ENCODE peak calls at places on chromosomes 16 and 17, in five cellular contexts. B is HepG2, T is HCT116, X is GM23338, M is Panc1. U is an unnamed sample.

GRCh38 chr17:16975744-16976625 is 4.1 kb upstream of the TNFRSF13B start:
- DNase-seq in B (no peak), T (no peak), X (no peak), M (no peak), U (no peak)

GRCh38 chr16:81885976-81886586 is 107.0 kb downstream of the PLCG2 start:
- DNase-seq in B (peak; percentile 31), T (peak; percentile 40), X (peak; percentile 87), M (no peak), U (peak; percentile 42)

GRCh38 chr17:68381076-68381900 is 76.0 kb downstream of the WIPI1 start:
- DNase-seq in B (no peak), T (peak; percentile 98), X (no peak), M (peak; percentile 22), U (no peak)

GRCh38 chr16:4692460-4693295 is 684 bp upstream of the NUDT16L1 start:
- DNase-seq in B (no peak), T (no peak), X (peak; percentile 46), M (no peak), U (peak; percentile 75)

GRCh38 chr16:54370653-54371052 is 84.1 kb upstream of the IRX3 start:
- DNase-seq in B (no peak), T (no peak), X (peak; percentile 32), M (no peak), U (no peak)

GRCh38 chr16:85370881-85371651 is 242.1 kb upstream of the GSE1 start:
- DNase-seq in B (no peak), T (no peak), X (no peak), M (no peak), U (no peak)

GRCh38 chr17:39688475-39688835 is 598 bp upstream of the PGAP3 start:
- DNase-seq in B (no peak), T (no peak), X (no peak), M (no peak), U (no peak)

GRCh38 chr16:48535831-48536599 is 74.0 kb downstream of the N4BP1 start:
- DNase-seq in B (peak; percentile 21), T (no peak), X (peak; percentile 36), M (no peak), U (peak; percentile 75)

GRCh38 chr17:17050346-17051345 is 8.4 kb downstream of the MPRIP start:
- DNase-seq in B (no peak), T (no peak), X (no peak), M (no peak), U (no peak)

GRCh38 chr16:53090591-53091507 is 36.1 kb downstream of the CHD9 start:
- DNase-seq in B (peak; percentile 46), T (no peak), X (no peak), M (no peak), U (peak; percentile 81)

GRCh38 chr17:66942453-66943264 is 21.8 kb upstream of the CACNG4 start:
- DNase-seq in B (no peak), T (no peak), X (no peak), M (no peak), U (no peak)

GRCh38 chr17:6209829-6210228 is 139.7 kb downstream of the WSCD1 start:
- DNase-seq in B (no peak), T (no peak), X (no peak), M (no peak), U (no peak)

GRCh38 chr16:10668322-10669045 is 26.2 kb downstream of the TEKT5 start:
- DNase-seq in B (peak; percentile 64), T (no peak), X (peak; percentile 81), M (peak; percentile 7), U (no peak)

GRCh38 chr17:61875285-61875684 is 12.0 kb upstream of the BRIP1 start:
- DNase-seq in B (no peak), T (no peak), X (no peak), M (no peak), U (no peak)

GRCh38 chr16:83552193-83552592 is 255.6 kb upstream of the HSBP1 start:
- DNase-seq in B (no peak), T (no peak), X (no peak), M (no peak), U (no peak)

GRCh38 chr16:1902547-1903219 is 15.5 kb downstream of the HS3ST6 start:
- DNase-seq in B (no peak), T (no peak), X (no peak), M (no peak), U (no peak)

GRCh38 chr16:2244301-2244700 is 7.1 kb downstream of the ECI1 start:
- DNase-seq in B (no peak), T (no peak), X (peak; percentile 64), M (no peak), U (no peak)

GRCh38 chr16:71421911-71422310 is 19.9 kb downstream of the TLE7 start:
- DNase-seq in B (peak; percentile 58), T (peak; percentile 26), X (peak; percentile 81), M (no peak), U (peak; percentile 34)

GRCh38 chr17:2374549-2375285 is 26.1 kb downstream of the MNT start:
- DNase-seq in B (no peak), T (no peak), X (no peak), M (no peak), U (no peak)

GRCh38 chr17:54900457-54901229 is at the start of gene TOM1L1:
- DNase-seq in B (peak; percentile 87), T (peak; percentile 86), X (peak; percentile 94), M (no peak), U (peak; percentile 53)

GRCh38 chr16:27770271-27771196 is 220.6 kb downstream of the KATNIP start:
- DNase-seq in B (no peak), T (no peak), X (no peak), M (no peak), U (no peak)

GRCh38 chr16:12228607-12229499 is 252.3 kb downstream of the SNX29 start:
- DNase-seq in B (peak; percentile 70), T (peak; percentile 28), X (peak; percentile 87), M (peak; percentile 25), U (peak; percentile 51)

GRCh38 chr17:13306310-13306962 is 288.6 kb upstream of the ELAC2 start:
- DNase-seq in B (peak; percentile 69), T (peak; percentile 81), X (peak; percentile 83), M (peak; percentile 4), U (peak; percentile 57)

GRCh38 chr17:39473310-39473709 is 12.0 kb downstream of the CDK12 start:
- DNase-seq in B (no peak), T (no peak), X (no peak), M (no peak), U (no peak)

GRCh38 chr16:56269824-56270684 is 78.8 kb downstream of the GNAO1 start:
- DNase-seq in B (peak; percentile 52), T (no peak), X (peak; percentile 66), M (no peak), U (no peak)

GRCh38 chr16:62548095-62548494 is 511.9 kb upstream of the CDH8 start:
- DNase-seq in B (no peak), T (no peak), X (peak; percentile 17), M (no peak), U (no peak)

GRCh38 chr17:9120471-9120870 is 99.2 kb downstream of the NTN1 start:
- DNase-seq in B (peak; percentile 8), T (peak; percentile 3), X (peak; percentile 54), M (no peak), U (no peak)

GRCh38 chr17:79888811-79889634 is 49.8 kb upstream of the CBX4 start:
- DNase-seq in B (peak; percentile 63), T (no peak), X (no peak), M (no peak), U (no peak)

GRCh38 chr17:76191891-76192290 is 48.4 kb downstream of the RNF157 start:
- DNase-seq in B (no peak), T (no peak), X (no peak), M (no peak), U (no peak)

GRCh38 chr17:7548585-7549400 is at the start of gene TNFSF12:
- DNase-seq in B (no peak), T (no peak), X (peak; percentile 68), M (no peak), U (no peak)

GRCh38 chr16:80034948-80035700 is 434.6 kb upstream of the MAF start:
- DNase-seq in B (no peak), T (no peak), X (no peak), M (no peak), U (no peak)

GRCh38 chr16:48272837-48273421 is 25.6 kb upstream of the ABCC11 start:
- DNase-seq in B (no peak), T (no peak), X (no peak), M (no peak), U (no peak)

DNA sequence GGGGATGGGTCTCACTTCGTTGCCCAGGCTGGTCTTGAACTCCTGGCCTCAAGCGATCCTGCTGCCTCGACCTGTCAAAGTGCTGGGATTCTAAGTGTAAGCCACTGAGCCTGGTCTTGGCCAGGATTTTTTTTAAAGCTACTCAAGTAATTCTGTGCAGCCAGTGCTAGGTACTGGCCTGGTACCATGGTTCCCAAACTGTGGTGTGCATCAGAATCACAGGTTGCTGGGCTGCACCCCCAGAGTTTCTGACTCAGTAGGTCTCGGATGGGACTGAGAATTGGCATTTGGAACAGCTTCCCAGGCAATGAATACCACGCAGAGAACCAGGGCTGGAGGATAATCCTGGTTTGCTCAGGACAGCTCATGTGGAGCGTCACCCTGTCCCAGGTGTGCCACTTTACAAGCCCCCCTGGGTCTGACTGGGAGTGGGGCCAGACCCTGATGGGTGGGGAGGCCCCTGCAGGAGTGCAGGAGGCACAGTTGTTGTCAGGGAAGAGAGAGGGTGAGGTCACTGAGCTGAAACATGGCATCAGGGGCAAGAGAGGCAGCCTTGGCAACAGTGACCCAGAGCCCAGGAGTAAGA is 10.7 kb upstream of the MRPS23 start:
- DNase-seq in B (no peak), T (no peak), X (no peak), M (no peak), U (no peak)
- H3K4me3 ChIP-seq in B (peak overlapping the region; percentile 71), T (peak overlapping the region; percentile 51), X (peak overlapping the region; percentile 76), M (no peak overlapping the region), U (no peak overlapping the region)

DNA sequence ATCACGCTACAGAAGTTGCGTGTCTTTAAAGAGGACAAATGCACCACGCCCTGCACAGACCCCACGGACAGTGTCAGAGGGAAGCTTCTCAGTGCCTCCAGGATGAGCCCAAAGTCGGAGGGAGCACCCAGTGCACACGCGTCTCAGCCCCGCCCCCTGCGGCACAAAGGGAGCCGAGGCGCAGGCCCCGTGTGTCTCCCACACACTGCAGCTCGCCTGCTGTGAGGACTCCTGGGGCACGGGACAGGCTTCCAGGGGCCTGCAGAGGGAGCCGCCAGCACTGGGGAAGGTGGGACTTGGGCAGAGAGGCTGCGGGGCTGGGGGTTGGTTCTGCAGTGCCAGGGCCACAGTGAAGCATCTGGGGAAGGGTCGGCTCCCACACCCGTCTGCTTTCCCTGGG is 77.4 kb downstream of the LMF1 start:
- DNase-seq in B (no peak), T (no peak), X (no peak), M (no peak), U (no peak)
- TF ChIP-seq REST in B (no peak), T (no peak), X (no peak), M (no peak), U (no peak)

GRCh38 chr16:88883946-88884345 is 17.5 kb upstream of the PABPN1L start:
- DNase-seq in B (no peak), T (no peak), X (no peak), M (no peak), U (no peak)

GRCh38 chr16:88883117-88883895 is 16.8 kb upstream of the PABPN1L start:
- DNase-seq in B (no peak), T (no peak), X (no peak), M (no peak), U (no peak)

GRCh38 chr16:88881675-88882357 is 15.4 kb upstream of the PABPN1L start:
- DNase-seq in B (no peak), T (no peak), X (no peak), M (no peak), U (no peak)

GRCh38 chr16:88881090-88881580 is 14.7 kb upstream of the PABPN1L start:
- DNase-seq in B (no peak), T (no peak), X (peak; percentile 61), M (no peak), U (no peak)

GRCh38 chr16:88882358-88883030 is 16.0 kb upstream of the PABPN1L start:
- DNase-seq in B (no peak), T (peak; percentile 36), X (no peak), M (no peak), U (no peak)
- H3K27me3 ChIP-seq in B (peaks cover 38% of the 10 kb centered on the region), T (no peaks in the 10 kb centered on the region), X (no peaks in the 10 kb centered on the region), M (no peaks in the 10 kb centered on the region), U (no peaks in the 10 kb centered on the region)

GRCh38 chr17:36072431-36073121 is 8.5 kb downstream of the CCL18 start:
- DNase-seq in B (peak; percentile 52), T (peak; percentile 24), X (peak; percentile 90), M (peak; percentile 22), U (peak; percentile 59)
- H3K4me3 ChIP-seq in B (no peak overlapping the region), T (no peak overlapping the region), X (no peak overlapping the region), M (no peak overlapping the region), U (no peak overlapping the region)

U was measured in HL-60.